ENCODE peak calls at places on chromosome 19, in five cellular contexts. O is astrocyte, P is OCI-LY7, Y is mammary epithelial cell, S is hepatocyte. R is an unnamed sample.

GRCh38 chr19:10286803-10287737 is at the start of gene ICAM4:
- DNase-seq in O (no peak), P (peak; percentile 27), Y (no peak), S (peak; percentile 67), R (no peak)

GRCh38 chr19:18428837-18429674 is 8.9 kb downstream of the ISYNA1 start:
- DNase-seq in O (peak; percentile 63), P (peak; percentile 83), Y (no peak), S (peak; percentile 93), R (peak; percentile 95)

GRCh38 chr19:21141787-21142464 is at the start of gene ZNF431:
- DNase-seq in O (peak; percentile 86), P (peak; percentile 96), Y (peak; percentile 95), S (peak; percentile 95), R (peak; percentile 99)

GRCh38 chr19:36152061-36152885 is at the start of gene COX7A1:
- DNase-seq in O (no peak), P (no peak), Y (no peak), S (no peak), R (no peak)

GRCh38 chr19:6416658-6417405 is 7.8 kb downstream of the KHSRP start:
- DNase-seq in O (no peak), P (no peak), Y (no peak), S (no peak), R (peak; percentile 36)

GRCh38 chr19:8654591-8655339 is 24.3 kb downstream of the NFILZ start:
- DNase-seq in O (no peak), P (peak; percentile 71), Y (peak; percentile 16), S (peak; percentile 73), R (peak; percentile 79)

GRCh38 chr19:19034204-19034624 is 811 bp downstream of the ARMC6 start:
- DNase-seq in O (peak; percentile 42), P (peak; percentile 85), Y (peak; percentile 70), S (peak; percentile 85), R (peak; percentile 92)

GRCh38 chr19:15836345-15836594 is 20.8 kb upstream of the OR10H1 start:
- DNase-seq in O (peak; percentile 4), P (peak; percentile 50), Y (no peak), S (no peak), R (no peak)

GRCh38 chr19:44807162-44807561 is 1.7 kb upstream of the BCAM start:
- DNase-seq in O (no peak), P (no peak), Y (peak; percentile 83), S (peak; percentile 82), R (no peak)

GRCh38 chr19:37943480-37943879 is 36.5 kb downstream of the SIPA1L3 start:
- DNase-seq in O (no peak), P (no peak), Y (no peak), S (peak; percentile 79), R (no peak)

GRCh38 chr19:38691938-38692457 is 44.5 kb downstream of the ACTN4 start:
- DNase-seq in O (peak; percentile 97), P (no peak), Y (peak; percentile 94), S (peak; percentile 68), R (no peak)

GRCh38 chr19:39846678-39847486 is 703 bp upstream of the FBL start:
- DNase-seq in O (no peak), P (no peak), Y (no peak), S (peak; percentile 35), R (no peak)

GRCh38 chr19:6423499-6424189 is 967 bp downstream of the KHSRP start:
- DNase-seq in O (peak; percentile 25), P (peak; percentile 41), Y (peak; percentile 43), S (peak; percentile 78), R (peak; percentile 56)

GRCh38 chr19:38683393-38684077 is 36.1 kb downstream of the ACTN4 start:
- DNase-seq in O (peak; percentile 94), P (no peak), Y (peak; percentile 99), S (peak; percentile 93), R (no peak)

GRCh38 chr19:41136636-41137035 is 22.4 kb downstream of the CYP2F1 start:
- DNase-seq in O (no peak), P (no peak), Y (no peak), S (no peak), R (no peak)

GRCh38 chr19:19425170-19425875 is 19.8 kb downstream of the GATAD2A start:
- DNase-seq in O (no peak), P (no peak), Y (no peak), S (no peak), R (no peak)

GRCh38 chr19:13983213-13983889 is 22.8 kb downstream of the RFX1 start:
- DNase-seq in O (no peak), P (peak; percentile 74), Y (no peak), S (no peak), R (no peak)

GRCh38 chr19:49932731-49933131 is 3.4 kb upstream of the NUP62 start:
- DNase-seq in O (no peak), P (no peak), Y (no peak), S (no peak), R (no peak)

GRCh38 chr19:58052256-58052655 is 6.8 kb upstream of the ZNF135 start:
- DNase-seq in O (no peak), P (no peak), Y (no peak), S (peak; percentile 1), R (no peak)

GRCh38 chr19:38035515-38036495 is 128.8 kb downstream of the SIPA1L3 start:
- DNase-seq in O (peak; percentile 70), P (no peak), Y (no peak), S (no peak), R (no peak)

GRCh38 chr19:51695702-51696315 is 2.7 kb downstream of the SPACA6 start:
- DNase-seq in O (no peak), P (no peak), Y (no peak), S (no peak), R (no peak)

GRCh38 chr19:35146746-35147466 is 3.9 kb downstream of the FXYD7 start:
- DNase-seq in O (no peak), P (no peak), Y (no peak), S (no peak), R (no peak)

GRCh38 chr19:35143231-35143715 is at the start of gene FXYD7:
- DNase-seq in O (no peak), P (no peak), Y (no peak), S (no peak), R (no peak)

GRCh38 chr19:35143818-35144217 is 763 bp downstream of the FXYD7 start:
- DNase-seq in O (no peak), P (no peak), Y (no peak), S (no peak), R (no peak)

GRCh38 chr19:35144259-35144599 is 1.2 kb downstream of the FXYD7 start:
- DNase-seq in O (no peak), P (no peak), Y (no peak), S (no peak), R (no peak)

GRCh38 chr19:35144600-35145436 is 1.8 kb downstream of the FXYD7 start:
- DNase-seq in O (no peak), P (peak; percentile 36), Y (peak; percentile 66), S (peak; percentile 89), R (no peak)
- H3K4me3 ChIP-seq in O (no peak overlapping the region), P (no peak overlapping the region), Y (no peak overlapping the region), S (no peak overlapping the region), R (no peak overlapping the region)

DNA sequence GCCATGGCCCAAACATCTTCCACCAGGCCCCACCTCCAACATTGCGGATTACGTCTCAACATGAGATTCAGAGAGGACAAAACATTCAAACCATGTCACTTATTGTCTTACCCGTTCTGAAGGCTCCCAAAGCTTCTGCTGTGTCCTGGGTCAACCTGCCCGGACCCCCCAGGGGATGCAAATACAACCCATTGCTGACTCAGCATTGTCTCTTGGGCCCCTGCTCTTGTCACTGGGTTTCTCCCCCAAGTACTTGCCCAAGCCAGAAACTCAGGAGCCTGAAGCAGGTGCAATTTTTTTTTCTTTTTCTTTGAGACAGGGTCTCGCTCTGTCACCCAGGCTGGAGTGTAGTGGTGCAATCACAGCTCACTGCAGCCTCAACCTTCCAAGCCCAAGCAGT is 144.5 kb downstream of the KCTD15 start:
- DNase-seq in O (no peak), P (no peak), Y (no peak), S (no peak), R (no peak)
- H3K79me2 ChIP-seq in O (no peaks in the 10 kb centered on the region), P (no peaks in the 10 kb centered on the region), Y (no peaks in the 10 kb centered on the region), S (no peaks in the 10 kb centered on the region), R (no peaks in the 10 kb centered on the region)

GRCh38 chr19:42568006-42568405 is 26.7 kb downstream of the CEACAM8 start:
- DNase-seq in O (no peak), P (no peak), Y (no peak), S (no peak), R (no peak)
- H3K4me2 ChIP-seq in O (no peak overlapping the region), P (no peak overlapping the region), Y (no peak overlapping the region), S (no peak overlapping the region), R (no peak overlapping the region)

DNA sequence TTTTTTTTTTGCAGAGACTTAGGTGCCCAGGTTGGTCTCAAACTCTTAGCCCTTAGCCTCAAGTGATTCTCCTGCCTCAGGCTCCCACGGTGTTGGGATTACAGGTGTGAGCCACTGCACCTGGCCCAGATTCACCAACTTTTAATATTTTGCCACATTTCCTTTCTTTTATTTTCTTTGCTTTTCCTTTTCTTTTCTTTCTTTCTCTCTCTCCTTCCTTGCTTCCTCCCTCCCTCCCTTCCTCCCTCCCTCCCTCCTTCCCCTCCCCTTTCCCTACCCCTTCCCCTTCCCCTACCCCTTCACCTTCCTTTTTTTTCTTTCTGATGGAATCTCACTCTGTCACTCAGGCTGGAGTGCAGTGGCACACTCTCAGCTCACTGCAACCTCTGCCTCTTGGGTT is 35.3 kb downstream of the BICRA start:
- DNase-seq in O (no peak), P (no peak), Y (no peak), S (no peak), R (no peak)
- H3K4me3 ChIP-seq in O (no peak overlapping the region), P (no peak overlapping the region), Y (no peak overlapping the region), S (no peak overlapping the region), R (no peak overlapping the region)

DNA sequence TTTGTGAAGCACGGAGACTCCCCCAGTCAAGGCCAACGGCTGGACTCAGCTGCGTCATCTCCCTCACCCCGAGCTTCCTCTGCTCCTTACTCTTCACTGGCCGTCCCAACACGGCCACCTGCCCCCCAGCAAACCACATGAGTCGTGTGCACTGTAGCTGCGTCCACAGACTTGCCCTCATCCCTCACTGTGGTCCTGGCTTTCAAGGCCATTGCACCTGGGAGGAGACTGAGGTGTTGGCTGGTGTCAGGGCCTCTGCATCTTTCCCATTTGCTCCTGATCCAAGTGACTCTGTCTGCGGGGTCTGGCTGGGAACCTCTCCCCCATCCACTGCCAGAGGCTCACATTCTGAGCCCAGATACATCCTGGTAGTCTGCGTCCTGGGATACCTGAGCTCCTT is 11.5 kb downstream of the PLPP2 start:
- DNase-seq in O (no peak), P (no peak), Y (no peak), S (no peak), R (no peak)
- H3K79me2 ChIP-seq in O (no peaks in the 10 kb centered on the region), P (no peaks in the 10 kb centered on the region), Y (no peaks in the 10 kb centered on the region), S (no peaks in the 10 kb centered on the region), R (no peaks in the 10 kb centered on the region)

DNA sequence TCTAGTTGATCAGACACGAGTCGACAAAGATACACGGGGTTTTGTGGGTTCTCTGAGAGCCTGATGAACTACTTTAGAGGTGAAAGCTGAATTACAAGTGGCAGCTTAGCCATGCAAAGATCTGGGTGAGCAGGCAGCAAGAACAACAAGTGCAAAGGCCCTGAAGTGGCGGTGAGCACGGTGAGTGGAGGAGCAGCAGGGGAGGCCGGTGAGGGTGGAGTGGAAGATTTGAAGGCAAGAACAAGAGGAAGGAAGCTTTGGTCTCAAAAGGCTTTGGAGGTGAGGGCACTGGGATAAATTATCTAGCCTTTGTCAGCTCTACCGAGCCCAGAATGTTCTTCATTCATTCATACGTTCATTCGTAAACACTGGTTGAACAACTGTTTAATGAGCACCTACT is 1.4 kb downstream of the ZNF865 start:
- DNase-seq in O (no peak), P (no peak), Y (no peak), S (no peak), R (no peak)
- H3K4me2 ChIP-seq in O (peak overlapping the region; percentile 99), P (peak overlapping the region; percentile 99), Y (peak overlapping the region; percentile 81), S (peak overlapping the region; percentile 86), R (peak overlapping the region; percentile 75)